ENCODE peak calls at places on chromosome 14, in seven cellular contexts. One of them, this sample, is unnamed.

GRCh38 chr14:77181603-77182437 is at the start of gene TMEM63C:
- DNase-seq in RCC 7860: no peak
- DNase-seq in anterior cingulate cortex: peak; percentile 29
- DNase-seq in frontal cortex: peak; percentile 37
- DNase-seq in A549: peak; percentile 78
- DNase-seq in stimulated activated CD4-positive, alpha-beta T cell treated with anti-CD3 and anti-CD28 coated beads, Interleukin-2, amount 100 ng/mL, for 24 hours: peak; percentile 59
- DNase-seq in mucosa of descending colon: peak; percentile 73
- DNase-seq in this sample: no peak

GRCh38 chr14:99475660-99476059 is 5.0 kb downstream of the SETD3 start:
- DNase-seq in RCC 7860: no peak
- DNase-seq in anterior cingulate cortex: no peak
- DNase-seq in frontal cortex: no peak
- DNase-seq in A549: no peak
- DNase-seq in stimulated activated CD4-positive, alpha-beta T cell treated with anti-CD3 and anti-CD28 coated beads, Interleukin-2, amount 100 ng/mL, for 24 hours: no peak
- DNase-seq in mucosa of descending colon: no peak
- DNase-seq in this sample: no peak

GRCh38 chr14:53851394-53852056 is 105.1 kb downstream of the BMP4 start:
- DNase-seq in RCC 7860: no peak
- DNase-seq in anterior cingulate cortex: no peak
- DNase-seq in frontal cortex: no peak
- DNase-seq in A549: no peak
- DNase-seq in stimulated activated CD4-positive, alpha-beta T cell treated with anti-CD3 and anti-CD28 coated beads, Interleukin-2, amount 100 ng/mL, for 24 hours: no peak
- DNase-seq in mucosa of descending colon: no peak
- DNase-seq in this sample: no peak

GRCh38 chr14:91890291-91890749 is 23.0 kb upstream of the TC2N start:
- DNase-seq in RCC 7860: no peak
- DNase-seq in anterior cingulate cortex: peak; percentile 10
- DNase-seq in frontal cortex: no peak
- DNase-seq in A549: no peak
- DNase-seq in stimulated activated CD4-positive, alpha-beta T cell treated with anti-CD3 and anti-CD28 coated beads, Interleukin-2, amount 100 ng/mL, for 24 hours: no peak
- DNase-seq in mucosa of descending colon: no peak
- DNase-seq in this sample: no peak

GRCh38 chr14:100302616-100303015 is 3.6 kb downstream of the SLC25A29 start:
- DNase-seq in RCC 7860: no peak
- DNase-seq in anterior cingulate cortex: no peak
- DNase-seq in frontal cortex: no peak
- DNase-seq in A549: no peak
- DNase-seq in stimulated activated CD4-positive, alpha-beta T cell treated with anti-CD3 and anti-CD28 coated beads, Interleukin-2, amount 100 ng/mL, for 24 hours: no peak
- DNase-seq in mucosa of descending colon: no peak
- DNase-seq in this sample: peak; percentile 81

GRCh38 chr14:32078030-32078793 is 1.1 kb downstream of the ARHGAP5 start:
- DNase-seq in RCC 7860: peak; percentile 23
- DNase-seq in anterior cingulate cortex: peak; percentile 42
- DNase-seq in frontal cortex: peak; percentile 16
- DNase-seq in A549: peak; percentile 21
- DNase-seq in stimulated activated CD4-positive, alpha-beta T cell treated with anti-CD3 and anti-CD28 coated beads, Interleukin-2, amount 100 ng/mL, for 24 hours: no peak
- DNase-seq in mucosa of descending colon: peak; percentile 58
- DNase-seq in this sample: no peak

GRCh38 chr14:48731260-48731659 is 854.9 kb downstream of the RPS29 start:
- DNase-seq in RCC 7860: no peak
- DNase-seq in anterior cingulate cortex: no peak
- DNase-seq in frontal cortex: no peak
- DNase-seq in A549: no peak
- DNase-seq in stimulated activated CD4-positive, alpha-beta T cell treated with anti-CD3 and anti-CD28 coated beads, Interleukin-2, amount 100 ng/mL, for 24 hours: no peak
- DNase-seq in mucosa of descending colon: no peak
- DNase-seq in this sample: no peak

GRCh38 chr14:24329736-24330135 is 5.1 kb downstream of the ADCY4 start:
- DNase-seq in RCC 7860: no peak
- DNase-seq in anterior cingulate cortex: no peak
- DNase-seq in frontal cortex: no peak
- DNase-seq in A549: no peak
- DNase-seq in stimulated activated CD4-positive, alpha-beta T cell treated with anti-CD3 and anti-CD28 coated beads, Interleukin-2, amount 100 ng/mL, for 24 hours: peak; percentile 59
- DNase-seq in mucosa of descending colon: peak; percentile 48
- DNase-seq in this sample: no peak

GRCh38 chr14:102902086-102902485 is 20.4 kb upstream of the AMN start:
- DNase-seq in RCC 7860: no peak
- DNase-seq in anterior cingulate cortex: no peak
- DNase-seq in frontal cortex: no peak
- DNase-seq in A549: no peak
- DNase-seq in stimulated activated CD4-positive, alpha-beta T cell treated with anti-CD3 and anti-CD28 coated beads, Interleukin-2, amount 100 ng/mL, for 24 hours: no peak
- DNase-seq in mucosa of descending colon: no peak
- DNase-seq in this sample: peak; percentile 55

GRCh38 chr14:69154779-69155178 is 1.9 kb upstream of the DCAF5 start:
- DNase-seq in RCC 7860: no peak
- DNase-seq in anterior cingulate cortex: no peak
- DNase-seq in frontal cortex: no peak
- DNase-seq in A549: peak; percentile 65
- DNase-seq in stimulated activated CD4-positive, alpha-beta T cell treated with anti-CD3 and anti-CD28 coated beads, Interleukin-2, amount 100 ng/mL, for 24 hours: no peak
- DNase-seq in mucosa of descending colon: no peak
- DNase-seq in this sample: peak; percentile 69

GRCh38 chr14:65001758-65002157 is 15.1 kb downstream of the FNTB start:
- DNase-seq in RCC 7860: no peak
- DNase-seq in anterior cingulate cortex: no peak
- DNase-seq in frontal cortex: no peak
- DNase-seq in A549: no peak
- DNase-seq in stimulated activated CD4-positive, alpha-beta T cell treated with anti-CD3 and anti-CD28 coated beads, Interleukin-2, amount 100 ng/mL, for 24 hours: no peak
- DNase-seq in mucosa of descending colon: no peak
- DNase-seq in this sample: no peak

GRCh38 chr14:105059035-105059916 is 6.0 kb downstream of the GPR132 start:
- DNase-seq in RCC 7860: no peak
- DNase-seq in anterior cingulate cortex: no peak
- DNase-seq in frontal cortex: no peak
- DNase-seq in A549: no peak
- DNase-seq in stimulated activated CD4-positive, alpha-beta T cell treated with anti-CD3 and anti-CD28 coated beads, Interleukin-2, amount 100 ng/mL, for 24 hours: peak; percentile 65
- DNase-seq in mucosa of descending colon: no peak
- DNase-seq in this sample: peak; percentile 85

GRCh38 chr14:39431416-39432178 is 636 bp downstream of the FBXO33 start:
- DNase-seq in RCC 7860: no peak
- DNase-seq in anterior cingulate cortex: peak; percentile 40
- DNase-seq in frontal cortex: no peak
- DNase-seq in A549: peak; percentile 16
- DNase-seq in stimulated activated CD4-positive, alpha-beta T cell treated with anti-CD3 and anti-CD28 coated beads, Interleukin-2, amount 100 ng/mL, for 24 hours: peak; percentile 52
- DNase-seq in mucosa of descending colon: peak; percentile 60
- DNase-seq in this sample: peak; percentile 88

GRCh38 chr14:23563473-23564180 is 4.0 kb downstream of the AP1G2 start:
- DNase-seq in RCC 7860: no peak
- DNase-seq in anterior cingulate cortex: no peak
- DNase-seq in frontal cortex: no peak
- DNase-seq in A549: no peak
- DNase-seq in stimulated activated CD4-positive, alpha-beta T cell treated with anti-CD3 and anti-CD28 coated beads, Interleukin-2, amount 100 ng/mL, for 24 hours: no peak
- DNase-seq in mucosa of descending colon: no peak
- DNase-seq in this sample: peak; percentile 5

GRCh38 chr14:79745046-79745445 is 466.3 kb downstream of the DIO2 start:
- DNase-seq in RCC 7860: no peak
- DNase-seq in anterior cingulate cortex: no peak
- DNase-seq in frontal cortex: no peak
- DNase-seq in A549: no peak
- DNase-seq in stimulated activated CD4-positive, alpha-beta T cell treated with anti-CD3 and anti-CD28 coated beads, Interleukin-2, amount 100 ng/mL, for 24 hours: no peak
- DNase-seq in mucosa of descending colon: no peak
- DNase-seq in this sample: no peak

This sample was measured in osteoblast.